ENCODE peak calls at places on chromosome 3, in six cellular contexts. G is astrocyte; M is Panc1; U is CD4-positive, alpha-beta memory T cell; N is left ventricle myocardium inferior; V is ovary. F is an unnamed sample.
A peak's percentile ranks its signal among the peaks of the same experiment; 100 is the strongest.

GRCh38 chr3:116474356-116475200 is 29.3 kb upstream of the LSAMP start:
- DNase-seq in G (peak; percentile 59), M (no peak), U (no peak), N (no peak), V (no peak), F (no peak)

GRCh38 chr3:100113728-100114412 is 431 bp downstream of the FILIP1L start:
- DNase-seq in G (no peak), M (no peak), U (no peak), N (no peak), V (no peak), F (no peak)

GRCh38 chr3:64019271-64019670 is 4.0 kb downstream of the PSMD6 start:
- DNase-seq in G (no peak), M (no peak), U (no peak), N (no peak), V (no peak), F (no peak)

GRCh38 chr3:68953781-68954444 is 21.6 kb upstream of the TAFA4 start:
- DNase-seq in G (no peak), M (no peak), U (no peak), N (no peak), V (no peak), F (no peak)

GRCh38 chr3:155386306-155386705 is 92.8 kb upstream of the STRIT1 start:
- DNase-seq in G (no peak), M (no peak), U (no peak), N (no peak), V (no peak), F (no peak)

GRCh38 chr3:37945803-37946530 is 44.6 kb upstream of the VILL start:
- DNase-seq in G (peak; percentile 55), M (no peak), U (no peak), N (no peak), V (no peak), F (no peak)

GRCh38 chr3:129121792-129122696 is at the start of gene RAB43:
- DNase-seq in G (peak; percentile 58), M (no peak), U (peak; percentile 88), N (peak; percentile 90), V (peak; percentile 96), F (peak; percentile 95)

GRCh38 chr3:13727890-13728289 is 152.0 kb downstream of the WNT7A start:
- DNase-seq in G (no peak), M (no peak), U (no peak), N (no peak), V (peak; percentile 1), F (no peak)

GRCh38 chr3:13548696-13549512 is at the start of gene FBLN2:
- DNase-seq in G (no peak), M (no peak), U (no peak), N (peak; percentile 64), V (peak; percentile 44), F (no peak)

GRCh38 chr3:66107855-66108254 is 69.1 kb upstream of the MAGI1 start:
- DNase-seq in G (peak; percentile 69), M (no peak), U (no peak), N (no peak), V (no peak), F (no peak)

GRCh38 chr3:190718691-190719090 is 143.8 kb downstream of the GMNC start:
- DNase-seq in G (peak; percentile 85), M (no peak), U (no peak), N (no peak), V (no peak), F (no peak)

GRCh38 chr3:54853573-54854404 is 74.1 kb downstream of the LRTM1 start:
- DNase-seq in G (peak; percentile 34), M (no peak), U (no peak), N (peak; percentile 70), V (peak; percentile 85), F (peak; percentile 4)

GRCh38 chr3:50658416-50658815 is 16.3 kb upstream of the DOCK3 start:
- DNase-seq in G (no peak), M (no peak), U (no peak), N (no peak), V (no peak), F (no peak)

GRCh38 chr3:36679384-36680200 is 84.8 kb downstream of the DCLK3 start:
- DNase-seq in G (peak; percentile 90), M (no peak), U (no peak), N (no peak), V (no peak), F (no peak)

GRCh38 chr3:172369590-172370259 is 78.5 kb downstream of the GHSR start:
- DNase-seq in G (no peak), M (no peak), U (no peak), N (no peak), V (no peak), F (no peak)

GRCh38 chr3:195071011-195071728 is 199.8 kb downstream of the XXYLT1 start:
- DNase-seq in G (no peak), M (no peak), U (no peak), N (no peak), V (no peak), F (no peak)

GRCh38 chr3:48552111-48552911 is 4.3 kb downstream of the PFKFB4 start:
- DNase-seq in G (no peak), M (no peak), U (no peak), N (no peak), V (no peak), F (no peak)

DNA sequence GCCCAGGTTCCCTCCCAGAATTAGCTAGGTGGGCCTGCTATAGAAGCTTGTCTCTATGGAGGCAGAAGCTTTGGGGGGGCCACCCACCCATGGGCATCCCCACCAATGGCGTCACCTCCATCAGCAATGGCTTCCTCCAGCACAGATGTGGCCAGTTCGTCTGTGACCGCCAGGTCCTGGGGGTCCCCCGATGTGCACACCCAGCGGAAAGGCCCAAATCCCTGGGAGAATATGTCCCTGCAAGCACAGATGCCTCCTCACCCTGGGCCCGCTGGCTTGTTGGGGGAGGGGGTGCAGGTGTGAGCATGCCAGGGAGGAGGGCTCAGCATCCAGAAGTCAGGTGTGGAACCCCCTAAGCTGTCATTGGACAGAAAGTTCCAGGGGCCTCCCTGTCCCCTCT is 19.6 kb downstream of the UROC1 start:
- DNase-seq in G (no peak), M (no peak), U (no peak), N (no peak), V (no peak), F (no peak)
- H3K27ac ChIP-seq in G (no peak overlapping the region), M (no peak overlapping the region), U (no peak overlapping the region), N (no peak overlapping the region), V (no peak overlapping the region), F (no peak overlapping the region)

DNA sequence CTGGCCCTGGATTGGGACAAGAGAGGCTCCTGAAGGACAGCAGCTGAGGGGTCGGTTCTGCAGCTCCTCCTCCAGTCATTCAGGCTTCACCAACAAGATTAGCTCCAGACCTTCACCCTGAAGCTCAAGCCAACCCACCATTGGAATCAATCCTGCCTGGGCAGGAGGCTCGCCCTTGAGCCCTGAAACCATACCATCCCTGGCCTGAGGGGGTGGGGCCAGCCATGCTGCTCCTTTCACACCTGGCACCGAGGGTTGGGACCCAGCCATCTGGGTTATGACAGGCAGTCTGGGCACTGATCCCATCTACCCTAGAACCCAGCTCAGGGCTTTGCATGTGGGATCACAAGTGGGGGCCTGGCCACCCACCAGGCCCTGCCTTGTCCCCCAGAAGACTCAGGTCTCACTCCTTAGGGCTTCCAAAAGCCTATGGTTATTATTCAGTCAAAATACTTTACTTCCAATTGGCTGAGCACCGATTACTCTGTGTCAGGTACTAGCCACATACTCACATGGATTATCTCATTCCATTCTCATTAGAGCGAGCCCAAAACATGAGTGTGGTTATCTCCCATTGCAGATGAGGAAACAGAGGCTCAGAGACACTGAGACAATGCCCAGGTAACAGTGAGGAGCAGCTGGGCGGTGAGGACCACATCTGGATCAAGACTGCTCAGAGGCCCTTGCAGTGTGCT is 3.1 kb downstream of the ABHD14B start:
- DNase-seq in G (no peak), M (no peak), U (no peak), N (no peak), V (no peak), F (no peak)
- H3K4me1 ChIP-seq in G (peaks cover 35% of the 10 kb centered on the region), M (peaks cover 24% of the 10 kb centered on the region), U (peaks cover 34% of the 10 kb centered on the region), N (peaks cover 85% of the 10 kb centered on the region), V (peaks cover 11% of the 10 kb centered on the region), F (peaks cover 31% of the 10 kb centered on the region)

GRCh38 chr3:78765671-78766485 is 1001.9 kb downstream of the ROBO1 start:
- DNase-seq in G (no peak), M (no peak), U (no peak), N (no peak), V (no peak), F (no peak)
- H3K27ac ChIP-seq in G (no peak overlapping the region), M (peak overlapping the region; percentile 34), U (no peak overlapping the region), N (no peak overlapping the region), V (no peak overlapping the region), F (no peak overlapping the region)

GRCh38 chr3:142690613-142691012 is 33.2 kb upstream of the TRPC1 start:
- DNase-seq in G (no peak), M (no peak), U (no peak), N (no peak), V (no peak), F (no peak)
- H3K4me1 ChIP-seq in G (no peaks in the 10 kb centered on the region), M (no peaks in the 10 kb centered on the region), U (no peaks in the 10 kb centered on the region), N (no peaks in the 10 kb centered on the region), V (no peaks in the 10 kb centered on the region), F (no peaks in the 10 kb centered on the region)

DNA sequence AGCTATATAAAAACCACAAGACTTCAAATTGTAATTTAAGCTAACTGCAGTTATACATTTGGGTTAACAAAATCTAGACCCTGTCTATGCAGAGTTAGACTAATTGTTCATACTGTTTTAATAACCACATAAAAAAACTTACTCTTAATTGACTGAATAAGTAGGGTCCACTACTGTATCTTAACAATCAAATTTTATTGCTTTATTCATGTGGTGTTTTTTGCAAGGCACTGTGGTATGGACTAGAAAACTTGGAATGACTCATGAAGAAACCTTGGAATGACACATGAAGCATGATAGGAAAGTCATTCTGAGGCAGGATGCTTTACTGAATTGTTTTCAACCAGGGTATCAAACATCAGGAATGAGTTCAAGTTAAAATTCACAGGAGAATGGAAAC is 2.3 kb downstream of the SERP1 start:
- DNase-seq in G (peak; percentile 67), M (no peak), U (no peak), N (no peak), V (no peak), F (no peak)
- H3K27ac ChIP-seq in G (peak overlapping the region; percentile 97), M (peak overlapping the region; percentile 7), U (peak overlapping the region; percentile 99), N (peak overlapping the region; percentile 96), V (no peak overlapping the region), F (no peak overlapping the region)

GRCh38 chr3:156704370-156705036 is 30.1 kb downstream of the TIPARP start:
- DNase-seq in G (no peak), M (no peak), U (no peak), N (no peak), V (no peak), F (no peak)

GRCh38 chr3:156705761-156706631 is 31.6 kb downstream of the TIPARP start:
- DNase-seq in G (no peak), M (no peak), U (no peak), N (no peak), V (no peak), F (no peak)

GRCh38 chr3:156702367-156702766 is 28.0 kb downstream of the TIPARP start:
- DNase-seq in G (no peak), M (no peak), U (no peak), N (no peak), V (no peak), F (no peak)
- H3K4me1 ChIP-seq in G (no peaks in the 10 kb centered on the region), M (peaks cover 4% of the 10 kb centered on the region), U (no peaks in the 10 kb centered on the region), N (peaks cover 16% of the 10 kb centered on the region), V (no peaks in the 10 kb centered on the region), F (no peaks in the 10 kb centered on the region)

F was measured in CD8-positive, alpha-beta T cell.